ENCODE peak calls at places on chromosomes 16 and 17, in ten cellular contexts. One of them, this sample, is unnamed.

GRCh38 chr16:88601313-88602036 is 31.3 kb downstream of the ZC3H18 start:
- DNase-seq in nephron progenitor cell: no peak
- DNase-seq in cardiac muscle cell: no peak
- DNase-seq in NCI-H1436 treated with DMSO at 0.1 percent for 48 hours: no peak
- DNase-seq in AG09319: no peak
- DNase-seq in islet precursor cell: no peak
- DNase-seq in stimulated activated CD4-positive, alpha-beta T cell treated with anti-CD3 and anti-CD28 coated beads, TNF-alpha, amount 100 ng/mL, for 24 hours: no peak
- DNase-seq in mesendoderm: no peak
- DNase-seq in OCI-M1: no peak
- DNase-seq in cardiac fibroblast: no peak
- DNase-seq in this sample: no peak

GRCh38 chr17:31523862-31524730 is 132.6 kb downstream of the RAB11FIP4 start:
- DNase-seq in nephron progenitor cell: no peak
- DNase-seq in cardiac muscle cell: no peak
- DNase-seq in NCI-H1436 treated with DMSO at 0.1 percent for 48 hours: no peak
- DNase-seq in AG09319: no peak
- DNase-seq in islet precursor cell: no peak
- DNase-seq in stimulated activated CD4-positive, alpha-beta T cell treated with anti-CD3 and anti-CD28 coated beads, TNF-alpha, amount 100 ng/mL, for 24 hours: no peak
- DNase-seq in mesendoderm: no peak
- DNase-seq in OCI-M1: no peak
- DNase-seq in cardiac fibroblast: no peak
- DNase-seq in this sample: no peak

GRCh38 chr16:89343501-89344291 is 126.2 kb downstream of the ZNF778 start:
- DNase-seq in nephron progenitor cell: peak
- DNase-seq in cardiac muscle cell: no peak
- DNase-seq in NCI-H1436 treated with DMSO at 0.1 percent for 48 hours: no peak
- DNase-seq in AG09319: no peak
- DNase-seq in islet precursor cell: peak
- DNase-seq in stimulated activated CD4-positive, alpha-beta T cell treated with anti-CD3 and anti-CD28 coated beads, TNF-alpha, amount 100 ng/mL, for 24 hours: no peak
- DNase-seq in mesendoderm: no peak
- DNase-seq in OCI-M1: no peak
- DNase-seq in cardiac fibroblast: no peak
- DNase-seq in this sample: no peak

GRCh38 chr16:55506708-55507107 is 2.2 kb upstream of the LPCAT2 start:
- DNase-seq in nephron progenitor cell: no peak
- DNase-seq in cardiac muscle cell: no peak
- DNase-seq in NCI-H1436 treated with DMSO at 0.1 percent for 48 hours: no peak
- DNase-seq in AG09319: no peak
- DNase-seq in islet precursor cell: no peak
- DNase-seq in stimulated activated CD4-positive, alpha-beta T cell treated with anti-CD3 and anti-CD28 coated beads, TNF-alpha, amount 100 ng/mL, for 24 hours: no peak
- DNase-seq in mesendoderm: no peak
- DNase-seq in OCI-M1: no peak
- DNase-seq in cardiac fibroblast: no peak
- DNase-seq in this sample: no peak

GRCh38 chr17:27218719-27219488 is 75.0 kb upstream of the WSB1 start:
- DNase-seq in nephron progenitor cell: no peak
- DNase-seq in cardiac muscle cell: no peak
- DNase-seq in NCI-H1436 treated with DMSO at 0.1 percent for 48 hours: no peak
- DNase-seq in AG09319: no peak
- DNase-seq in islet precursor cell: peak
- DNase-seq in stimulated activated CD4-positive, alpha-beta T cell treated with anti-CD3 and anti-CD28 coated beads, TNF-alpha, amount 100 ng/mL, for 24 hours: no peak
- DNase-seq in mesendoderm: no peak
- DNase-seq in OCI-M1: peak
- DNase-seq in cardiac fibroblast: no peak
- DNase-seq in this sample: no peak

GRCh38 chr16:84616515-84616914 is 1.4 kb downstream of the COTL1 start:
- DNase-seq in nephron progenitor cell: no peak
- DNase-seq in cardiac muscle cell: no peak
- DNase-seq in NCI-H1436 treated with DMSO at 0.1 percent for 48 hours: no peak
- DNase-seq in AG09319: no peak
- DNase-seq in islet precursor cell: peak
- DNase-seq in stimulated activated CD4-positive, alpha-beta T cell treated with anti-CD3 and anti-CD28 coated beads, TNF-alpha, amount 100 ng/mL, for 24 hours: no peak
- DNase-seq in mesendoderm: no peak
- DNase-seq in OCI-M1: peak
- DNase-seq in cardiac fibroblast: peak
- DNase-seq in this sample: no peak

GRCh38 chr17:20613248-20613647 is 33.7 kb downstream of the CDRT15L2 start:
- DNase-seq in nephron progenitor cell: no peak
- DNase-seq in cardiac muscle cell: no peak
- DNase-seq in NCI-H1436 treated with DMSO at 0.1 percent for 48 hours: no peak
- DNase-seq in AG09319: no peak
- DNase-seq in islet precursor cell: no peak
- DNase-seq in stimulated activated CD4-positive, alpha-beta T cell treated with anti-CD3 and anti-CD28 coated beads, TNF-alpha, amount 100 ng/mL, for 24 hours: no peak
- DNase-seq in mesendoderm: no peak
- DNase-seq in OCI-M1: no peak
- DNase-seq in cardiac fibroblast: no peak
- DNase-seq in this sample: no peak

GRCh38 chr16:14302031-14302398 is 230.9 kb downstream of the MRTFB start:
- DNase-seq in nephron progenitor cell: peak
- DNase-seq in cardiac muscle cell: peak
- DNase-seq in NCI-H1436 treated with DMSO at 0.1 percent for 48 hours: no peak
- DNase-seq in AG09319: peak
- DNase-seq in islet precursor cell: peak
- DNase-seq in stimulated activated CD4-positive, alpha-beta T cell treated with anti-CD3 and anti-CD28 coated beads, TNF-alpha, amount 100 ng/mL, for 24 hours: no peak
- DNase-seq in mesendoderm: peak
- DNase-seq in OCI-M1: peak
- DNase-seq in cardiac fibroblast: peak
- DNase-seq in this sample: no peak

GRCh38 chr17:56824503-56824902 is 9.2 kb downstream of the C17orf67 start:
- DNase-seq in nephron progenitor cell: no peak
- DNase-seq in cardiac muscle cell: no peak
- DNase-seq in NCI-H1436 treated with DMSO at 0.1 percent for 48 hours: no peak
- DNase-seq in AG09319: no peak
- DNase-seq in islet precursor cell: no peak
- DNase-seq in stimulated activated CD4-positive, alpha-beta T cell treated with anti-CD3 and anti-CD28 coated beads, TNF-alpha, amount 100 ng/mL, for 24 hours: no peak
- DNase-seq in mesendoderm: no peak
- DNase-seq in OCI-M1: no peak
- DNase-seq in cardiac fibroblast: no peak
- DNase-seq in this sample: no peak

GRCh38 chr17:38660097-38661026 is 14.4 kb downstream of the EPOP start:
- DNase-seq in nephron progenitor cell: no peak
- DNase-seq in cardiac muscle cell: no peak
- DNase-seq in NCI-H1436 treated with DMSO at 0.1 percent for 48 hours: no peak
- DNase-seq in AG09319: no peak
- DNase-seq in islet precursor cell: peak
- DNase-seq in stimulated activated CD4-positive, alpha-beta T cell treated with anti-CD3 and anti-CD28 coated beads, TNF-alpha, amount 100 ng/mL, for 24 hours: no peak
- DNase-seq in mesendoderm: peak
- DNase-seq in OCI-M1: peak
- DNase-seq in cardiac fibroblast: no peak
- DNase-seq in this sample: no peak

GRCh38 chr17:74115586-74115985 is 87.9 kb upstream of the RPL38 start:
- DNase-seq in nephron progenitor cell: no peak
- DNase-seq in cardiac muscle cell: no peak
- DNase-seq in NCI-H1436 treated with DMSO at 0.1 percent for 48 hours: no peak
- DNase-seq in AG09319: no peak
- DNase-seq in islet precursor cell: no peak
- DNase-seq in stimulated activated CD4-positive, alpha-beta T cell treated with anti-CD3 and anti-CD28 coated beads, TNF-alpha, amount 100 ng/mL, for 24 hours: no peak
- DNase-seq in mesendoderm: no peak
- DNase-seq in OCI-M1: no peak
- DNase-seq in cardiac fibroblast: no peak
- DNase-seq in this sample: no peak

GRCh38 chr16:50505115-50505514 is 43.1 kb upstream of the NKD1 start:
- DNase-seq in nephron progenitor cell: no peak
- DNase-seq in cardiac muscle cell: no peak
- DNase-seq in NCI-H1436 treated with DMSO at 0.1 percent for 48 hours: no peak
- DNase-seq in AG09319: no peak
- DNase-seq in islet precursor cell: no peak
- DNase-seq in stimulated activated CD4-positive, alpha-beta T cell treated with anti-CD3 and anti-CD28 coated beads, TNF-alpha, amount 100 ng/mL, for 24 hours: no peak
- DNase-seq in mesendoderm: no peak
- DNase-seq in OCI-M1: no peak
- DNase-seq in cardiac fibroblast: no peak
- DNase-seq in this sample: no peak

GRCh38 chr16:30025574-30025973 is 2.6 kb downstream of the C16orf92 start:
- DNase-seq in nephron progenitor cell: no peak
- DNase-seq in cardiac muscle cell: no peak
- DNase-seq in NCI-H1436 treated with DMSO at 0.1 percent for 48 hours: no peak
- DNase-seq in AG09319: no peak
- DNase-seq in islet precursor cell: no peak
- DNase-seq in stimulated activated CD4-positive, alpha-beta T cell treated with anti-CD3 and anti-CD28 coated beads, TNF-alpha, amount 100 ng/mL, for 24 hours: no peak
- DNase-seq in mesendoderm: no peak
- DNase-seq in OCI-M1: no peak
- DNase-seq in cardiac fibroblast: no peak
- DNase-seq in this sample: no peak

GRCh38 chr16:4936991-4937781 is at the start of gene PPL:
- DNase-seq in nephron progenitor cell: peak
- DNase-seq in cardiac muscle cell: peak
- DNase-seq in NCI-H1436 treated with DMSO at 0.1 percent for 48 hours: peak
- DNase-seq in AG09319: no peak
- DNase-seq in islet precursor cell: peak
- DNase-seq in stimulated activated CD4-positive, alpha-beta T cell treated with anti-CD3 and anti-CD28 coated beads, TNF-alpha, amount 100 ng/mL, for 24 hours: no peak
- DNase-seq in mesendoderm: peak
- DNase-seq in OCI-M1: no peak
- DNase-seq in cardiac fibroblast: no peak
- DNase-seq in this sample: no peak

GRCh38 chr16:13441675-13442074 is 478.3 kb upstream of the ERCC4 start:
- DNase-seq in nephron progenitor cell: no peak
- DNase-seq in cardiac muscle cell: no peak
- DNase-seq in NCI-H1436 treated with DMSO at 0.1 percent for 48 hours: no peak
- DNase-seq in AG09319: no peak
- DNase-seq in islet precursor cell: peak
- DNase-seq in stimulated activated CD4-positive, alpha-beta T cell treated with anti-CD3 and anti-CD28 coated beads, TNF-alpha, amount 100 ng/mL, for 24 hours: no peak
- DNase-seq in mesendoderm: peak
- DNase-seq in OCI-M1: no peak
- DNase-seq in cardiac fibroblast: no peak
- DNase-seq in this sample: no peak

GRCh38 chr17:61203765-61204164 is 195.9 kb upstream of the TBX2 start:
- DNase-seq in nephron progenitor cell: no peak
- DNase-seq in cardiac muscle cell: no peak
- DNase-seq in NCI-H1436 treated with DMSO at 0.1 percent for 48 hours: no peak
- DNase-seq in AG09319: no peak
- DNase-seq in islet precursor cell: no peak
- DNase-seq in stimulated activated CD4-positive, alpha-beta T cell treated with anti-CD3 and anti-CD28 coated beads, TNF-alpha, amount 100 ng/mL, for 24 hours: no peak
- DNase-seq in mesendoderm: no peak
- DNase-seq in OCI-M1: no peak
- DNase-seq in cardiac fibroblast: no peak
- DNase-seq in this sample: no peak

GRCh38 chr16:55499951-55500350 is 8.9 kb upstream of the LPCAT2 start:
- DNase-seq in nephron progenitor cell: no peak
- DNase-seq in cardiac muscle cell: peak
- DNase-seq in NCI-H1436 treated with DMSO at 0.1 percent for 48 hours: no peak
- DNase-seq in AG09319: peak
- DNase-seq in islet precursor cell: peak
- DNase-seq in stimulated activated CD4-positive, alpha-beta T cell treated with anti-CD3 and anti-CD28 coated beads, TNF-alpha, amount 100 ng/mL, for 24 hours: no peak
- DNase-seq in mesendoderm: peak
- DNase-seq in OCI-M1: peak
- DNase-seq in cardiac fibroblast: peak
- DNase-seq in this sample: no peak

GRCh38 chr16:72455743-72456659 is 284.0 kb upstream of the PMFBP1 start:
- DNase-seq in nephron progenitor cell: no peak
- DNase-seq in cardiac muscle cell: no peak
- DNase-seq in NCI-H1436 treated with DMSO at 0.1 percent for 48 hours: no peak
- DNase-seq in AG09319: no peak
- DNase-seq in islet precursor cell: no peak
- DNase-seq in stimulated activated CD4-positive, alpha-beta T cell treated with anti-CD3 and anti-CD28 coated beads, TNF-alpha, amount 100 ng/mL, for 24 hours: no peak
- DNase-seq in mesendoderm: no peak
- DNase-seq in OCI-M1: no peak
- DNase-seq in cardiac fibroblast: no peak
- DNase-seq in this sample: no peak

GRCh38 chr17:67157732-67158639 is 87.0 kb downstream of the HELZ start:
- DNase-seq in nephron progenitor cell: no peak
- DNase-seq in cardiac muscle cell: no peak
- DNase-seq in NCI-H1436 treated with DMSO at 0.1 percent for 48 hours: peak
- DNase-seq in AG09319: no peak
- DNase-seq in islet precursor cell: no peak
- DNase-seq in stimulated activated CD4-positive, alpha-beta T cell treated with anti-CD3 and anti-CD28 coated beads, TNF-alpha, amount 100 ng/mL, for 24 hours: no peak
- DNase-seq in mesendoderm: peak
- DNase-seq in OCI-M1: peak
- DNase-seq in cardiac fibroblast: peak
- DNase-seq in this sample: no peak

GRCh38 chr17:80111702-80112470 is 10.5 kb downstream of the GAA start:
- DNase-seq in nephron progenitor cell: no peak
- DNase-seq in cardiac muscle cell: no peak
- DNase-seq in NCI-H1436 treated with DMSO at 0.1 percent for 48 hours: no peak
- DNase-seq in AG09319: no peak
- DNase-seq in islet precursor cell: no peak
- DNase-seq in stimulated activated CD4-positive, alpha-beta T cell treated with anti-CD3 and anti-CD28 coated beads, TNF-alpha, amount 100 ng/mL, for 24 hours: no peak
- DNase-seq in mesendoderm: peak
- DNase-seq in OCI-M1: no peak
- DNase-seq in cardiac fibroblast: no peak
- DNase-seq in this sample: no peak